ENCODE peak calls at places on chromosome 19, in five cellular contexts. One of them, this sample, is unnamed.

GRCh38 chr19:5336195-5336965 is 4.2 kb downstream of the PTPRS start:
- DNase-seq in heart right ventricle: no peak
- DNase-seq in SW480: no peak
- DNase-seq in colonic mucosa: no peak
- DNase-seq in cardiac muscle cell: no peak
- DNase-seq in this sample: no peak

GRCh38 chr19:3176715-3177501 is 1.7 kb upstream of the S1PR4 start:
- DNase-seq in heart right ventricle: no peak
- DNase-seq in SW480: peak; percentile 55
- DNase-seq in colonic mucosa: peak; percentile 67
- DNase-seq in cardiac muscle cell: no peak
- DNase-seq in this sample: peak; percentile 95

GRCh38 chr19:46201413-46202310 is 27.9 kb upstream of the IGFL1 start:
- DNase-seq in heart right ventricle: no peak
- DNase-seq in SW480: peak; percentile 80
- DNase-seq in colonic mucosa: no peak
- DNase-seq in cardiac muscle cell: no peak
- DNase-seq in this sample: peak; percentile 41

GRCh38 chr19:51691122-51692064 is 1.7 kb upstream of the SPACA6 start:
- DNase-seq in heart right ventricle: no peak
- DNase-seq in SW480: no peak
- DNase-seq in colonic mucosa: no peak
- DNase-seq in cardiac muscle cell: peak; percentile 81
- DNase-seq in this sample: no peak

GRCh38 chr19:38389101-38389925 is 816 bp downstream of the SPRED3 start:
- DNase-seq in heart right ventricle: no peak
- DNase-seq in SW480: peak; percentile 57
- DNase-seq in colonic mucosa: no peak
- DNase-seq in cardiac muscle cell: peak; percentile 80
- DNase-seq in this sample: peak; percentile 79

GRCh38 chr19:15714638-15715037 is 13.2 kb upstream of the OR10H2 start:
- DNase-seq in heart right ventricle: no peak
- DNase-seq in SW480: no peak
- DNase-seq in colonic mucosa: no peak
- DNase-seq in cardiac muscle cell: no peak
- DNase-seq in this sample: no peak

GRCh38 chr19:35644206-35644986 is 2.9 kb downstream of the ETV2 start:
- DNase-seq in heart right ventricle: peak; percentile 95
- DNase-seq in SW480: peak; percentile 99
- DNase-seq in colonic mucosa: peak; percentile 98
- DNase-seq in cardiac muscle cell: peak; percentile 97
- DNase-seq in this sample: peak; percentile 26

GRCh38 chr19:4172861-4173473 is 9.4 kb downstream of the SIRT6 start:
- DNase-seq in heart right ventricle: peak; percentile 71
- DNase-seq in SW480: peak; percentile 20
- DNase-seq in colonic mucosa: peak; percentile 82
- DNase-seq in cardiac muscle cell: peak; percentile 52
- DNase-seq in this sample: peak; percentile 38

GRCh38 chr19:4633140-4633967 is 6.0 kb upstream of the TNFAIP8L1 start:
- DNase-seq in heart right ventricle: peak; percentile 61
- DNase-seq in SW480: peak; percentile 76
- DNase-seq in colonic mucosa: peak; percentile 69
- DNase-seq in cardiac muscle cell: peak; percentile 84
- DNase-seq in this sample: peak; percentile 97

GRCh38 chr19:17423429-17424208 is 3.8 kb downstream of the MVB12A start:
- DNase-seq in heart right ventricle: no peak
- DNase-seq in SW480: no peak
- DNase-seq in colonic mucosa: no peak
- DNase-seq in cardiac muscle cell: no peak
- DNase-seq in this sample: no peak

GRCh38 chr19:45939792-45940514 is 25.4 kb upstream of the NANOS2 start:
- DNase-seq in heart right ventricle: no peak
- DNase-seq in SW480: no peak
- DNase-seq in colonic mucosa: no peak
- DNase-seq in cardiac muscle cell: no peak
- DNase-seq in this sample: no peak

GRCh38 chr19:1860133-1860775 is 3.1 kb downstream of the KLF16 start:
- DNase-seq in heart right ventricle: no peak
- DNase-seq in SW480: peak; percentile 55
- DNase-seq in colonic mucosa: peak; percentile 81
- DNase-seq in cardiac muscle cell: peak; percentile 87
- DNase-seq in this sample: no peak

GRCh38 chr19:55242517-55242916 is 14.0 kb upstream of the TMEM86B start:
- DNase-seq in heart right ventricle: no peak
- DNase-seq in SW480: no peak
- DNase-seq in colonic mucosa: no peak
- DNase-seq in cardiac muscle cell: no peak
- DNase-seq in this sample: no peak

GRCh38 chr19:29855087-29855486 is 43.3 kb downstream of the CCNE1 start:
- DNase-seq in heart right ventricle: no peak
- DNase-seq in SW480: no peak
- DNase-seq in colonic mucosa: no peak
- DNase-seq in cardiac muscle cell: no peak
- DNase-seq in this sample: no peak

GRCh38 chr19:18388328-18389094 is 2.6 kb downstream of the GDF15 start:
- DNase-seq in heart right ventricle: peak; percentile 88
- DNase-seq in SW480: no peak
- DNase-seq in colonic mucosa: peak; percentile 88
- DNase-seq in cardiac muscle cell: peak; percentile 66
- DNase-seq in this sample: no peak

GRCh38 chr19:9487016-9487415 is 11.4 kb downstream of the ZNF560 start:
- DNase-seq in heart right ventricle: no peak
- DNase-seq in SW480: no peak
- DNase-seq in colonic mucosa: no peak
- DNase-seq in cardiac muscle cell: no peak
- DNase-seq in this sample: no peak

GRCh38 chr19:48999481-49000325 is 6.0 kb downstream of the RUVBL2 start:
- DNase-seq in heart right ventricle: peak; percentile 52
- DNase-seq in SW480: peak; percentile 65
- DNase-seq in colonic mucosa: peak; percentile 66
- DNase-seq in cardiac muscle cell: peak; percentile 80
- DNase-seq in this sample: peak; percentile 40

GRCh38 chr19:14368011-14368513 is 13.2 kb upstream of the ADGRE5 start:
- DNase-seq in heart right ventricle: no peak
- DNase-seq in SW480: no peak
- DNase-seq in colonic mucosa: no peak
- DNase-seq in cardiac muscle cell: peak; percentile 21
- DNase-seq in this sample: no peak

GRCh38 chr19:38134538-38135149 is 89.4 kb downstream of the DPF1 start:
- DNase-seq in heart right ventricle: no peak
- DNase-seq in SW480: no peak
- DNase-seq in colonic mucosa: peak; percentile 40
- DNase-seq in cardiac muscle cell: peak; percentile 53
- DNase-seq in this sample: no peak